ENCODE peak calls at places on chromosomes 7 and 10, in six cellular contexts. One of them, this sample, is unnamed.

GRCh38 chr10:21458496-21458895 is 67.0 kb downstream of the SKIDA1 start:
- DNase-seq in NCI-H1092: no peak
- DNase-seq in activated naive CD4-positive, alpha-beta T cell: no peak
- DNase-seq in iPS-NIHi11: no peak
- DNase-seq in activated CD8-positive, alpha-beta memory T cell treated with anti-CD3 and anti-CD28 coated beads for 1 hour: no peak
- DNase-seq in mesendoderm: no peak
- DNase-seq in this sample: no peak

GRCh38 chr7:1534330-1535099 is 4.0 kb downstream of the MAFK start:
- DNase-seq in NCI-H1092: no peak
- DNase-seq in activated naive CD4-positive, alpha-beta T cell: no peak
- DNase-seq in iPS-NIHi11: no peak
- DNase-seq in activated CD8-positive, alpha-beta memory T cell treated with anti-CD3 and anti-CD28 coated beads for 1 hour: no peak
- DNase-seq in mesendoderm: no peak
- DNase-seq in this sample: no peak

GRCh38 chr10:22824520-22824919 is 103.3 kb upstream of the ARMC3 start:
- DNase-seq in NCI-H1092: no peak
- DNase-seq in activated naive CD4-positive, alpha-beta T cell: no peak
- DNase-seq in iPS-NIHi11: no peak
- DNase-seq in activated CD8-positive, alpha-beta memory T cell treated with anti-CD3 and anti-CD28 coated beads for 1 hour: no peak
- DNase-seq in mesendoderm: no peak
- DNase-seq in this sample: no peak

GRCh38 chr7:75776295-75776971 is 4.4 kb upstream of the CCL26 start:
- DNase-seq in NCI-H1092: no peak
- DNase-seq in activated naive CD4-positive, alpha-beta T cell: no peak
- DNase-seq in iPS-NIHi11: no peak
- DNase-seq in activated CD8-positive, alpha-beta memory T cell treated with anti-CD3 and anti-CD28 coated beads for 1 hour: peak
- DNase-seq in mesendoderm: no peak
- DNase-seq in this sample: no peak

GRCh38 chr10:1171586-1171985 is 115.4 kb downstream of the WDR37 start:
- DNase-seq in NCI-H1092: no peak
- DNase-seq in activated naive CD4-positive, alpha-beta T cell: no peak
- DNase-seq in iPS-NIHi11: no peak
- DNase-seq in activated CD8-positive, alpha-beta memory T cell treated with anti-CD3 and anti-CD28 coated beads for 1 hour: no peak
- DNase-seq in mesendoderm: no peak
- DNase-seq in this sample: no peak

GRCh38 chr7:108203433-108204002 is 73.4 kb upstream of the LAMB4 start:
- DNase-seq in NCI-H1092: peak
- DNase-seq in activated naive CD4-positive, alpha-beta T cell: no peak
- DNase-seq in iPS-NIHi11: no peak
- DNase-seq in activated CD8-positive, alpha-beta memory T cell treated with anti-CD3 and anti-CD28 coated beads for 1 hour: no peak
- DNase-seq in mesendoderm: no peak
- DNase-seq in this sample: peak

GRCh38 chr7:151426486-151426905 is 13.4 kb downstream of the CRYGN start:
- DNase-seq in NCI-H1092: no peak
- DNase-seq in activated naive CD4-positive, alpha-beta T cell: no peak
- DNase-seq in iPS-NIHi11: no peak
- DNase-seq in activated CD8-positive, alpha-beta memory T cell treated with anti-CD3 and anti-CD28 coated beads for 1 hour: no peak
- DNase-seq in mesendoderm: no peak
- DNase-seq in this sample: no peak

GRCh38 chr10:101207026-101207425 is 22.2 kb downstream of the LBX1 start:
- DNase-seq in NCI-H1092: no peak
- DNase-seq in activated naive CD4-positive, alpha-beta T cell: no peak
- DNase-seq in iPS-NIHi11: no peak
- DNase-seq in activated CD8-positive, alpha-beta memory T cell treated with anti-CD3 and anti-CD28 coated beads for 1 hour: no peak
- DNase-seq in mesendoderm: no peak
- DNase-seq in this sample: no peak

GRCh38 chr10:88385601-88386203 is 197.4 kb downstream of the RNLS start:
- DNase-seq in NCI-H1092: no peak
- DNase-seq in activated naive CD4-positive, alpha-beta T cell: no peak
- DNase-seq in iPS-NIHi11: peak
- DNase-seq in activated CD8-positive, alpha-beta memory T cell treated with anti-CD3 and anti-CD28 coated beads for 1 hour: peak
- DNase-seq in mesendoderm: no peak
- DNase-seq in this sample: no peak

GRCh38 chr10:100506596-100507356 is 12.9 kb downstream of the SEC31B start:
- DNase-seq in NCI-H1092: no peak
- DNase-seq in activated naive CD4-positive, alpha-beta T cell: no peak
- DNase-seq in iPS-NIHi11: no peak
- DNase-seq in activated CD8-positive, alpha-beta memory T cell treated with anti-CD3 and anti-CD28 coated beads for 1 hour: no peak
- DNase-seq in mesendoderm: no peak
- DNase-seq in this sample: no peak

GRCh38 chr10:19411119-19411518 is 362.5 kb downstream of the MALRD1 start:
- DNase-seq in NCI-H1092: no peak
- DNase-seq in activated naive CD4-positive, alpha-beta T cell: no peak
- DNase-seq in iPS-NIHi11: no peak
- DNase-seq in activated CD8-positive, alpha-beta memory T cell treated with anti-CD3 and anti-CD28 coated beads for 1 hour: no peak
- DNase-seq in mesendoderm: no peak
- DNase-seq in this sample: no peak

GRCh38 chr10:100624298-100624697 is 88.6 kb downstream of the HIF1AN start:
- DNase-seq in NCI-H1092: no peak
- DNase-seq in activated naive CD4-positive, alpha-beta T cell: no peak
- DNase-seq in iPS-NIHi11: no peak
- DNase-seq in activated CD8-positive, alpha-beta memory T cell treated with anti-CD3 and anti-CD28 coated beads for 1 hour: no peak
- DNase-seq in mesendoderm: no peak
- DNase-seq in this sample: no peak

GRCh38 chr10:15540729-15541128 is 169.6 kb upstream of the FAM171A1 start:
- DNase-seq in NCI-H1092: no peak
- DNase-seq in activated naive CD4-positive, alpha-beta T cell: no peak
- DNase-seq in iPS-NIHi11: no peak
- DNase-seq in activated CD8-positive, alpha-beta memory T cell treated with anti-CD3 and anti-CD28 coated beads for 1 hour: no peak
- DNase-seq in mesendoderm: peak
- DNase-seq in this sample: no peak

GRCh38 chr7:21543528-21544302 is 876 bp downstream of the DNAH11 start:
- DNase-seq in NCI-H1092: peak
- DNase-seq in activated naive CD4-positive, alpha-beta T cell: no peak
- DNase-seq in iPS-NIHi11: peak
- DNase-seq in activated CD8-positive, alpha-beta memory T cell treated with anti-CD3 and anti-CD28 coated beads for 1 hour: no peak
- DNase-seq in mesendoderm: peak
- DNase-seq in this sample: peak

GRCh38 chr7:55054252-55054651 is 35.4 kb downstream of the EGFR start:
- DNase-seq in NCI-H1092: no peak
- DNase-seq in activated naive CD4-positive, alpha-beta T cell: no peak
- DNase-seq in iPS-NIHi11: no peak
- DNase-seq in activated CD8-positive, alpha-beta memory T cell treated with anti-CD3 and anti-CD28 coated beads for 1 hour: no peak
- DNase-seq in mesendoderm: no peak
- DNase-seq in this sample: no peak

GRCh38 chr7:1457949-1458675 is 1.2 kb downstream of the MICALL2 start:
- DNase-seq in NCI-H1092: no peak
- DNase-seq in activated naive CD4-positive, alpha-beta T cell: no peak
- DNase-seq in iPS-NIHi11: no peak
- DNase-seq in activated CD8-positive, alpha-beta memory T cell treated with anti-CD3 and anti-CD28 coated beads for 1 hour: no peak
- DNase-seq in mesendoderm: no peak
- DNase-seq in this sample: no peak

GRCh38 chr10:3711918-3712317 is 73.1 kb downstream of the KLF6 start:
- DNase-seq in NCI-H1092: no peak
- DNase-seq in activated naive CD4-positive, alpha-beta T cell: no peak
- DNase-seq in iPS-NIHi11: no peak
- DNase-seq in activated CD8-positive, alpha-beta memory T cell treated with anti-CD3 and anti-CD28 coated beads for 1 hour: no peak
- DNase-seq in mesendoderm: no peak
- DNase-seq in this sample: no peak

GRCh38 chr10:24571870-24572450 is 151.7 kb downstream of the ARHGAP21 start:
- DNase-seq in NCI-H1092: no peak
- DNase-seq in activated naive CD4-positive, alpha-beta T cell: no peak
- DNase-seq in iPS-NIHi11: no peak
- DNase-seq in activated CD8-positive, alpha-beta memory T cell treated with anti-CD3 and anti-CD28 coated beads for 1 hour: no peak
- DNase-seq in mesendoderm: no peak
- DNase-seq in this sample: no peak

GRCh38 chr10:99793819-99794218 is 11.4 kb downstream of the ABCC2 start:
- DNase-seq in NCI-H1092: no peak
- DNase-seq in activated naive CD4-positive, alpha-beta T cell: no peak
- DNase-seq in iPS-NIHi11: no peak
- DNase-seq in activated CD8-positive, alpha-beta memory T cell treated with anti-CD3 and anti-CD28 coated beads for 1 hour: no peak
- DNase-seq in mesendoderm: no peak
- DNase-seq in this sample: no peak

GRCh38 chr10:109972372-109973001 is 35.3 kb upstream of the ADD3 start:
- DNase-seq in NCI-H1092: no peak
- DNase-seq in activated naive CD4-positive, alpha-beta T cell: no peak
- DNase-seq in iPS-NIHi11: no peak
- DNase-seq in activated CD8-positive, alpha-beta memory T cell treated with anti-CD3 and anti-CD28 coated beads for 1 hour: no peak
- DNase-seq in mesendoderm: no peak
- DNase-seq in this sample: no peak

GRCh38 chr10:129531969-129532660 is 65.1 kb downstream of the MGMT start:
- DNase-seq in NCI-H1092: no peak
- DNase-seq in activated naive CD4-positive, alpha-beta T cell: no peak
- DNase-seq in iPS-NIHi11: no peak
- DNase-seq in activated CD8-positive, alpha-beta memory T cell treated with anti-CD3 and anti-CD28 coated beads for 1 hour: no peak
- DNase-seq in mesendoderm: no peak
- DNase-seq in this sample: no peak

GRCh38 chr7:73865738-73866445 is 4.9 kb downstream of the TMEM270 start:
- DNase-seq in NCI-H1092: peak
- DNase-seq in activated naive CD4-positive, alpha-beta T cell: no peak
- DNase-seq in iPS-NIHi11: peak
- DNase-seq in activated CD8-positive, alpha-beta memory T cell treated with anti-CD3 and anti-CD28 coated beads for 1 hour: no peak
- DNase-seq in mesendoderm: peak
- DNase-seq in this sample: peak

GRCh38 chr7:47380325-47381131 is 201.4 kb downstream of the TNS3 start:
- DNase-seq in NCI-H1092: no peak
- DNase-seq in activated naive CD4-positive, alpha-beta T cell: no peak
- DNase-seq in iPS-NIHi11: peak
- DNase-seq in activated CD8-positive, alpha-beta memory T cell treated with anti-CD3 and anti-CD28 coated beads for 1 hour: no peak
- DNase-seq in mesendoderm: peak
- DNase-seq in this sample: no peak

GRCh38 chr10:49745756-49746155 is 16.4 kb downstream of the OGDHL start:
- DNase-seq in NCI-H1092: no peak
- DNase-seq in activated naive CD4-positive, alpha-beta T cell: no peak
- DNase-seq in iPS-NIHi11: no peak
- DNase-seq in activated CD8-positive, alpha-beta memory T cell treated with anti-CD3 and anti-CD28 coated beads for 1 hour: no peak
- DNase-seq in mesendoderm: no peak
- DNase-seq in this sample: no peak

GRCh38 chr7:102221961-102222360 is 64.7 kb upstream of the SH2B2 start:
- DNase-seq in NCI-H1092: no peak
- DNase-seq in activated naive CD4-positive, alpha-beta T cell: no peak
- DNase-seq in iPS-NIHi11: no peak
- DNase-seq in activated CD8-positive, alpha-beta memory T cell treated with anti-CD3 and anti-CD28 coated beads for 1 hour: no peak
- DNase-seq in mesendoderm: no peak
- DNase-seq in this sample: no peak

GRCh38 chr7:40470111-40470736 is 335.4 kb downstream of the SUGCT start:
- DNase-seq in NCI-H1092: no peak
- DNase-seq in activated naive CD4-positive, alpha-beta T cell: no peak
- DNase-seq in iPS-NIHi11: no peak
- DNase-seq in activated CD8-positive, alpha-beta memory T cell treated with anti-CD3 and anti-CD28 coated beads for 1 hour: no peak
- DNase-seq in mesendoderm: no peak
- DNase-seq in this sample: no peak

This sample was measured in glutamatergic neuron.